ENCODE peak calls at places on chromosomes 4 and X, in seven cellular contexts. X is breast epithelium, H is stomach, E is ovary, D is GM23338, M is endodermal cell, L is PC-3. Q is an unnamed sample. For H3K4me1, the result is how much of the 10 kb centered on the place peaks cover.

GRCh38 chrX:129462707-129463106 is 60.6 kb downstream of the SMARCA1 start:
- DNase-seq in H (no peak), X (no peak), D (no peak), L (peak), M (no peak), E (no peak), Q (no peak)

GRCh38 chrX:115894087-115894486 is 276.5 kb upstream of the AGTR2 start:
- DNase-seq in M (no peak), E (peak), D (no peak), X (no peak), H (no peak), L (peak), Q (peak)

GRCh38 chr4:40055379-40055872 is 1.2 kb upstream of the N4BP2 start:
- DNase-seq in M (no peak), D (no peak), H (no peak), X (no peak), E (no peak), L (no peak), Q (no peak)

GRCh38 chr4:7500404-7500803 is 65.7 kb upstream of the PSAPL1 start:
- DNase-seq in L (no peak), D (no peak), X (no peak), E (no peak), M (no peak), H (no peak), Q (no peak)

GRCh38 chr4:24666816-24667477 is 82.6 kb upstream of the DHX15 start:
- DNase-seq in E (no peak), X (no peak), D (no peak), M (no peak), H (no peak), L (no peak), Q (no peak)

GRCh38 chrX:154040307-154040756 is 20.6 kb upstream of the IRAK1 start:
- DNase-seq in M (no peak), X (no peak), L (no peak), H (no peak), D (no peak), E (no peak), Q (no peak)

GRCh38 chrX:36913551-36913950 is 94.6 kb upstream of the FAM47C start:
- DNase-seq in X (no peak), M (no peak), D (no peak), H (no peak), E (no peak), L (no peak), Q (no peak)

GRCh38 chr4:79198886-79199591 is 126.8 kb downstream of the NAA11 start:
- DNase-seq in D (no peak), M (no peak), X (no peak), L (no peak), E (no peak), H (no peak), Q (no peak)

GRCh38 chrX:16466640-16467432 is 183.1 kb upstream of the S100G start:
- DNase-seq in E (no peak), M (no peak), D (no peak), H (no peak), L (peak), X (no peak), Q (no peak)

GRCh38 chrX:64894454-64895038 is 81.7 kb downstream of the ZC4H2 start:
- DNase-seq in E (no peak), D (peak), X (no peak), L (peak), H (peak), M (peak), Q (no peak)

DNA sequence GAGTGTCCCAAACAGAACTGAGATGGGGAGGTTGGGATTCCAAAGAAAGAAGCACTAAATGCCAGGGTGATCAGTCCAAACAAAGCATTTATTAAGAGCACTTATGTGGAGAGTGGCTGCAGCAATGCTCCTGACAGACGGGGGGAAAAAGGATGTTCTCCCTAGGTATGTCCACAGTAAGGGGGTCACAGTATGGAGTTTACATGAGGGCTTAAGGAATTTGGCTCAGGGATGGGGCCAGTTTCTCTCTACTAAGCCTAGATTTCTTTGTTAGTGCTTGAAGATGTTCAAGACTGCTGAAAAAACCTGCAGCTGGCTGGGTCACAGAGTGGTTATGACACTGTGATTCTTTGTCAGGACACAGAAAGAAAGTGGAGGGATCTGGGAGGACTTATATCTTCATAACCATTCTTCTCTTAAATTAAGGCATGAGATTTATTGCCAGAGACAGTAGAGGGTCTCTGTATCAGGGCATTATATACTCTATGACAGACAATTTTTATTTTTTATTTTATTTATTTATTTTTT is 1468.0 kb downstream of the C4orf33 start:
- DNase-seq in L (no peak), E (no peak), X (no peak), M (no peak), D (peak), H (no peak), Q (no peak)
- H3K4me3 ChIP-seq in L (peak), E (no peak), X (peak), M (no peak), D (no peak), H (peak), Q (no peak)

DNA sequence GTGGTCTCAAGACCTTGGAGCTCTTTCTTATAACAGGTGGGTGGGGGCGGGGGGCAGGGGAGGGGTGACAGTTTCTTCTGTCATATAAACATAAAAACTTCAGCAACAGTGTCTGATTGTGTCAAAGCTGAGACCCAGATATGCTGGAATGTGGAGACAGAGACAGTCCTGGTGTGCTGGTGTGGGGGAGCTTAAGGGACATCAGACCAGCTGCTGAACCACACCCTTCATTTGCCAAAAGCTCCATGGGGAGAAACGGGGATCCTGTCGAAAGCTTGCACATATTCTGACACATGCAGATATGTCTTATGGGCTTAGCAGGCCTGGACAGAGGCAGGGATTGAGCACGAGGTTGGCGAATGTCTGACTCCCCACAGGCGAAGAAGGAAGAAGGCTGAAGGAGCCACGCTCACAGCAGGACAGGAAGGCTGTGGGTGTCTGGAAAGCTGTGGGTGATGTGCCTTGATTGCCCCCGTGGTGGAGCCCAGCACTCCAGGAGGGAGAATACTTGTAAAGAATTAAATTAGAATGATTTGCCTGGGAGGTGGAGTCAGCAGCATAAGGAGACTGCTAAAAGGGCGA is 72.1 kb upstream of the ACSL1 start:
- DNase-seq in E (no peak), M (no peak), D (no peak), X (no peak), H (no peak), L (no peak), Q (no peak)
- H3K4me1 ChIP-seq in E (under half), M (under half), D (under half), X (under half), H (under half), L (under half), Q (under half)

DNA sequence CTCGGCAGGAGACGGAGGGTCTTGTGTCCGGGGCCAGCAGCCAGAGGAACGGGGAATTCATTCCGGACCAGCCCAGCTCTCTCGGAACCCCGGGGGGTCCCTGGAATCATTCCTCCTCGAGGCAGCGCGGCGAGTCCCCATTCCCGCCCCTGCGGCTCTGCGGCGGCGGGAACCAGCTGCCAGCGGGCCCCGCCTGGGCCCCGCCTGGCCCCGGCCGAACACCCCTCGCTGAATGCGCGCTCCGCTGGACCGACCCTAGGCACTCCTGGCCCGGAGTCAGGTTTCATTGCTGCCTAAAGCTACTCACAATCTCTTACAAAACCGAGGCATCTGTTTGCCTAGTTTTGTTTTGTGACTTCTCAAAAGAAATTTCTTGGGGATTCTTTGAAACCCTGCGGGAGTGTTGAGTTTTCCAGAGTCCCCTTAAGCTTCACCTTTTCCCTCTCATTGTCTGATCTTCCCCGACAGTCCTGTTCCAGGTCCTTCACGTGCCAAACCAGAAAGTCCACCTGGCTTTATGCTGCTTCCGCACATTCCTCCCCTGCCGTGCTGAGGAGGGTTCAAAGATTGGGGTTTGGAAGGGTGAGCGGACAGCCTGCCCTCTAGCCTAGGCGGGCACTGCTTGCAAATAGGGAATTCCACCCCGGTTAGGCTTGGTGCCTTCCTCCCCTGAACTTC is 767 bp downstream of the ARHGAP10 start:
- DNase-seq in M (peak), H (no peak), D (peak), L (peak), X (no peak), E (peak), Q (peak)
- TF ChIP-seq CTCF in M (no peak), H (no peak), D (no peak), L (no peak), X (no peak), E (no peak), Q (no peak)

GRCh38 chr4:143699331-143700059 is 980 bp downstream of the FREM3 start:
- DNase-seq in X (no peak), D (peak), H (no peak), M (peak), E (no peak), L (no peak), Q (no peak)
- H3K4me3 ChIP-seq in X (peak), D (peak), H (peak), M (peak), E (no peak), L (no peak), Q (no peak)

DNA sequence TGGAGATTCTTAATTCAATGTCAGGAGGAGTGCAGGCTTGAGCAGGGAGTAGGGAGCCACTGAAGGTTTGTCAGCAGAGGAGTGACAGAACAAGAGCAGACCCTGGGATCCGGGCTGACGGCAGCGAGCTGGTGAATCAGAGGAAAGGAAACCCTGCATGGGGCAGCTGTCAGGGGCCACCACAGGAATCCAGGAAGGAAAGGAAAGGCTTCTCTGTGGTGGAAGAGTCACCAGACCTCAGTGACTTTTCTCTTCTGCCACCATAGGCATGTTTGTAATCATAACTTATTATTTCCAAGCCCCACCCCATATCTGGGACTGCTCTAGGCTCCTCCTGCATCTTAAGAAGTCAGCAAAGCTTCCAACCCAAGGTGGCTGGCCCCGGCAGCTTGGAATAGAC is 150.9 kb downstream of the BCOR start:
- DNase-seq in X (no peak), E (no peak), M (no peak), L (peak), D (no peak), H (no peak), Q (no peak)
- H3K4me1 ChIP-seq in X (under half), E (under half), M (under half), L (under half), D (under half), H (under half), Q (under half)

DNA sequence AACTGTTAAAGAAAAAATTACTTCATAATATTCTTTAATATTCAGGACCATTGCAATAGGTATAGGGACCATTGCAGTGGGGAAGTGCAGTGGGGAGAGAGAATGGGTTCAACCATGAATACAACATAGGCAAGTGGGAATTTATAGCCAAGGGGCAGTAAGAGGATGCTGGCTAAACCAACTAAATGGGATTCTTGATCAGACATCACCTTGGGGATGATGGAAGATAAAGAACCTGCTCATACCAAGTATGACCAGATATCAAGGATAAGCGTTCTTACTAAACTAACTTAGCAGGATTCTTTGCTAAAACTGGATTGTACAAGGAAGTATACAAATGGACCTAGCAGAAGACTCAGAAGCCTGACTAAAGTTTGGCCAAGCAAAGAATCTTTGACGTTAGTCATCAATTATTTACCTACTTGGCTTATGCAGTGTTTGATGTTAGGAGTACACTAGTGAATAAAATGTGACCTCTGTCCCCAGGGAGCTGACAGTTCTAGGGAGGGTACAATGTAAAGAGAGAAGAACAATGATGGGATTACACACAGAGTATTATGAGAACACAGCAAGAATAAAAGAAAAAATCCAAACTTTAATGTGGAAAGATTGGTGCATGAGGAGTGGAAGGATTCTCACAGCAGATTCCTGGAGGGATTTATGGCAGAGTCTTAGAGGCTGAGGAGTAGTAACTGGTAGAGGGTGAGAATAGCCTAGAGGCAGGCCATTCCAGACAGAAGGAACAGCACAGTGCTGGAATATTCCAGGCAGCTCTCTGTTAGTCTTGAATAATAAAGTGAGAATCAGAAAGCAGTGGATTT is 54.7 kb upstream of the MYOZ2 start:
- DNase-seq in X (no peak), D (no peak), M (no peak), H (no peak), E (no peak), L (peak), Q (no peak)
- TF ChIP-seq CTCF in X (no peak), D (no peak), M (no peak), H (no peak), E (no peak), L (no peak), Q (no peak)

GRCh38 chr4:70619288-70619687 is 9.3 kb upstream of the ENAM start:
- DNase-seq in X (no peak), L (no peak), D (no peak), H (no peak), E (no peak), M (no peak), Q (no peak)

GRCh38 chr4:70613182-70613892 is 15.2 kb upstream of the ENAM start:
- DNase-seq in L (no peak), D (no peak), E (no peak), X (no peak), M (no peak), H (no peak), Q (no peak)

GRCh38 chr4:70619778-70620177 is 8.8 kb upstream of the ENAM start:
- DNase-seq in D (no peak), H (no peak), L (no peak), M (no peak), X (no peak), E (no peak), Q (no peak)

GRCh38 chr4:70608324-70608723 is 16.3 kb downstream of the AMBN start:
- DNase-seq in H (no peak), L (no peak), E (no peak), D (no peak), M (no peak), X (no peak), Q (no peak)

GRCh38 chr4:70613893-70614572 is 14.5 kb upstream of the ENAM start:
- DNase-seq in M (no peak), E (no peak), L (no peak), H (no peak), D (no peak), X (no peak), Q (no peak)
- H3K4me3 ChIP-seq in M (no peak), E (no peak), L (no peak), H (peak), D (no peak), X (no peak), Q (no peak)

GRCh38 chr4:184331155-184331995 is 113.7 kb upstream of the ENPP6 start:
- DNase-seq in M (peak), H (peak), D (no peak), X (peak), L (peak), E (no peak), Q (peak)

GRCh38 chr4:184328022-184328736 is 110.5 kb upstream of the ENPP6 start:
- DNase-seq in M (peak), D (no peak), H (no peak), E (no peak), L (no peak), X (no peak), Q (no peak)

GRCh38 chr4:184324939-184325477 is 107.3 kb upstream of the ENPP6 start:
- DNase-seq in D (no peak), M (no peak), L (no peak), H (no peak), E (no peak), X (no peak), Q (no peak)

GRCh38 chr4:184329235-184330007 is 111.7 kb upstream of the ENPP6 start:
- DNase-seq in D (no peak), E (no peak), L (peak), X (no peak), M (peak), H (peak), Q (no peak)

DNA sequence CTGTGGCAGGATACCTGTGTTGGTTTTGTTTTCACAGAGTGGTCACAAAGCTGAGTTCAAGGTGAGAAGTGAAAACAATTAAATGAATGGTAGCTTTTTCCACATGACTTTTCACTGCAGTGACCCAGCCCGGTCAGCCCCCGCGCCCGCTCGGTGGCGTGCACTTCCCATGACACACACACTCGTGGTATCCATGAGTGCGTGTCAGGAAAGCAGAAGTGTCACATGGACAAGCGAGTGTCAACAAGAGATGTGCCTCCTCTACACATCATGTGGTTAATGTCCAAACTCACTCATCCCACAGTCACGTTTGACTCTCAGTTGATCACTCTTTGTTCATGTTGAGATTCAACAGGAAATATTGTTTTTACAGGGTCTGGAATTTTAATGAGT is 112.3 kb upstream of the ENPP6 start:
- DNase-seq in E (no peak), H (no peak), X (no peak), D (no peak), M (no peak), L (peak), Q (no peak)
- H3K4me1 ChIP-seq in E (under half), H (under half), X (under half), D (under half), M (under half), L (under half), Q (under half)

Q was measured in lung.